ENCODE peak calls at places on chromosomes 5 and 9, in four cellular contexts. T is skeletal muscle cell; G is iris pigment epithelial cell; E is activated effector memory CD4-positive, alpha-beta T cell treated with Interleukin-2 at 50 U/mL for 16 hours. S is an unnamed sample.

GRCh38 chr9:99019523-99020331 is 76.0 kb downstream of the COL15A1 start:
- DNase-seq in T (peak; percentile 88), G (peak; percentile 98), E (no peak), S (peak; percentile 51)

GRCh38 chr5:9348296-9348996 is 197.4 kb downstream of the SEMA5A start:
- DNase-seq in T (no peak), G (peak; percentile 48), E (no peak), S (peak; percentile 26)

GRCh38 chr5:82156876-82157275 is 121.3 kb downstream of the RPS23 start:
- DNase-seq in T (no peak), G (no peak), E (no peak), S (no peak)

GRCh38 chr9:18366184-18366583 is 107.8 kb upstream of the ADAMTSL1 start:
- DNase-seq in T (no peak), G (no peak), E (no peak), S (no peak)

GRCh38 chr5:169091396-169091980 is 209.5 kb downstream of the SLIT3 start:
- DNase-seq in T (no peak), G (no peak), E (no peak), S (no peak)

GRCh38 chr5:149895416-149896345 is 48.9 kb downstream of the PDE6A start:
- DNase-seq in T (peak; percentile 74), G (peak; percentile 72), E (no peak), S (no peak)

GRCh38 chr5:148224131-148224742 is 14.1 kb upstream of the MARCOL start:
- DNase-seq in T (no peak), G (no peak), E (no peak), S (no peak)

GRCh38 chr9:107707915-107708441 is 218.4 kb upstream of the KLF4 start:
- DNase-seq in T (peak; percentile 23), G (peak; percentile 54), E (no peak), S (no peak)

GRCh38 chr5:17428176-17428800 is 69.7 kb upstream of the TAF11L2 start:
- DNase-seq in T (no peak), G (no peak), E (no peak), S (no peak)

GRCh38 chr9:120583958-120584369 is 4.0 kb upstream of the CDK5RAP2 start:
- DNase-seq in T (peak; percentile 66), G (peak; percentile 88), E (no peak), S (peak; percentile 80)

GRCh38 chr5:147168578-147169327 is 66.1 kb upstream of the STK32A start:
- DNase-seq in T (peak; percentile 26), G (peak; percentile 34), E (no peak), S (no peak)

GRCh38 chr5:146540421-146540820 is 24.4 kb upstream of the GPR151 start:
- DNase-seq in T (no peak), G (peak; percentile 26), E (no peak), S (no peak)

GRCh38 chr9:20990867-20991266 is 40.6 kb downstream of the HACD4 start:
- DNase-seq in T (no peak), G (no peak), E (no peak), S (no peak)

GRCh38 chr5:138752951-138753793 is at the start of gene CTNNA1:
- DNase-seq in T (no peak), G (peak; percentile 59), E (peak; percentile 60), S (peak; percentile 61)

GRCh38 chr9:114931407-114931806 is 1.0 kb upstream of the TNFSF8 start:
- DNase-seq in T (no peak), G (no peak), E (no peak), S (no peak)

GRCh38 chr9:34254966-34255825 is 73.9 kb downstream of the KIF24 start:
- DNase-seq in T (no peak), G (no peak), E (no peak), S (no peak)

GRCh38 chr5:32461441-32462120 is 17.0 kb upstream of the ZFR start:
- DNase-seq in T (no peak), G (no peak), E (no peak), S (no peak)

S was measured in endothelial cell of umbilical vein.